ENCODE peak calls at places on chromosomes 2 and 18, in six cellular contexts. L is activated naive CD4-positive, alpha-beta T cell treated with anti-CD3 and anti-CD28 coated beads for 36 hours; B is stimulated activated CD4-positive, alpha-beta T cell treated with anti-CD3 and anti-CD28 coated beads, Interleukin-12 subunit alpha, Interleukin-12 subunit beta, amount 100 ng/mL, for 48 hours; R is head of caudate nucleus; H is stimulated activated CD8-positive, alpha-beta memory T cell treated with anti-CD3 and anti-CD28 coated beads, Interleukin-15, amount 100 ng/mL, for 4 hours; E is HS-5. Z is an unnamed sample.
A peak's percentile ranks its signal among the peaks of the same experiment; 100 is the strongest.

GRCh38 chr2:28327963-28328922 is 64.4 kb upstream of the FOSL2 start:
- DNase-seq in L (no peak), B (no peak), R (no peak), E (no peak), H (no peak), Z (no peak)

GRCh38 chr2:204491528-204491927 is 53.7 kb upstream of the PARD3B start:
- DNase-seq in R (no peak), H (no peak), E (no peak), B (no peak), L (no peak), Z (no peak)

GRCh38 chr2:2464095-2464494 is 133.0 kb upstream of the MYT1L start:
- DNase-seq in B (no peak), E (no peak), H (no peak), R (no peak), L (no peak), Z (no peak)

GRCh38 chr2:84959494-84960156 is 11.3 kb upstream of the KCMF1 start:
- DNase-seq in L (no peak), B (no peak), H (no peak), R (no peak), E (no peak), Z (no peak)

GRCh38 chr18:5197032-5197434 is at the start of gene AKAIN1:
- DNase-seq in H (no peak), B (no peak), R (peak; percentile 15), L (peak; percentile 30), E (no peak), Z (no peak)

GRCh38 chr2:140585016-140585415 is 1545.8 kb downstream of the LRP1B start:
- DNase-seq in H (no peak), L (no peak), E (no peak), R (no peak), B (no peak), Z (no peak)

GRCh38 chr2:128416366-128416765 is 97.7 kb upstream of the HS6ST1 start:
- DNase-seq in R (peak; percentile 2), L (no peak), B (no peak), H (no peak), E (no peak), Z (no peak)

GRCh38 chr2:109535217-109535946 is 78.4 kb downstream of the SEPTIN10 start:
- DNase-seq in B (no peak), R (no peak), L (no peak), H (no peak), E (no peak), Z (no peak)

GRCh38 chr2:67566292-67566691 is 169.2 kb downstream of the ETAA1 start:
- DNase-seq in L (no peak), E (no peak), H (no peak), R (no peak), B (no peak), Z (no peak)

GRCh38 chr2:200403794-200404193 is 97.3 kb downstream of the SPATS2L start:
- DNase-seq in H (no peak), L (no peak), B (no peak), E (no peak), R (no peak), Z (no peak)

GRCh38 chr18:37270046-37270665 is 295.4 kb downstream of the CELF4 start:
- DNase-seq in R (no peak), E (peak; percentile 1), L (peak; percentile 59), B (peak; percentile 33), H (no peak), Z (no peak)

GRCh38 chr2:99662761-99663341 is 173.0 kb upstream of the REV1 start:
- DNase-seq in R (no peak), E (peak; percentile 91), H (no peak), B (no peak), L (no peak), Z (peak; percentile 95)

GRCh38 chr18:79378416-79379250 is 17.1 kb upstream of the NFATC1 start:
- DNase-seq in B (peak; percentile 88), L (peak; percentile 91), E (no peak), R (peak; percentile 84), H (peak; percentile 49), Z (no peak)

GRCh38 chr18:32437080-32437834 is 33.4 kb downstream of the GAREM1 start:
- DNase-seq in B (no peak), E (no peak), R (no peak), H (no peak), L (no peak), Z (no peak)

GRCh38 chr2:7071137-7071536 is 153.9 kb downstream of the RNF144A start:
- DNase-seq in R (no peak), B (no peak), L (no peak), E (no peak), H (no peak), Z (no peak)

Z was measured in AG04449.